ENCODE peak calls at places on chromosomes 16 and 17, in ten cellular contexts. One of them, this sample, is unnamed.

GRCh38 chr16:53159781-53160436 is 105.1 kb downstream of the CHD9 start:
- DNase-seq in transverse colon: no peak
- DNase-seq in GM20000: peak
- DNase-seq in stimulated activated CD4-positive, alpha-beta T cell treated with anti-CD3 and anti-CD28 coated beads, Interleukin-1b, Interleukin-23, amount 100 ng/mL, for 24 hours: no peak
- DNase-seq in astrocyte of the hippocampus: peak
- DNase-seq in astrocyte of the cerebellum: peak
- DNase-seq in AG09309: peak
- DNase-seq in GOT3: no peak
- DNase-seq in CD4-positive, CD25-positive, alpha-beta regulatory T cell: no peak
- DNase-seq in ascending aorta: no peak
- DNase-seq in this sample: peak

GRCh38 chr16:48505705-48506104 is 104.3 kb downstream of the N4BP1 start:
- DNase-seq in transverse colon: no peak
- DNase-seq in GM20000: no peak
- DNase-seq in stimulated activated CD4-positive, alpha-beta T cell treated with anti-CD3 and anti-CD28 coated beads, Interleukin-1b, Interleukin-23, amount 100 ng/mL, for 24 hours: no peak
- DNase-seq in astrocyte of the hippocampus: no peak
- DNase-seq in astrocyte of the cerebellum: no peak
- DNase-seq in AG09309: no peak
- DNase-seq in GOT3: no peak
- DNase-seq in CD4-positive, CD25-positive, alpha-beta regulatory T cell: no peak
- DNase-seq in ascending aorta: peak
- DNase-seq in this sample: no peak

GRCh38 chr16:86285421-86285820 is 224.9 kb upstream of the FOXF1 start:
- DNase-seq in transverse colon: no peak
- DNase-seq in GM20000: no peak
- DNase-seq in stimulated activated CD4-positive, alpha-beta T cell treated with anti-CD3 and anti-CD28 coated beads, Interleukin-1b, Interleukin-23, amount 100 ng/mL, for 24 hours: no peak
- DNase-seq in astrocyte of the hippocampus: no peak
- DNase-seq in astrocyte of the cerebellum: no peak
- DNase-seq in AG09309: no peak
- DNase-seq in GOT3: no peak
- DNase-seq in CD4-positive, CD25-positive, alpha-beta regulatory T cell: no peak
- DNase-seq in ascending aorta: no peak
- DNase-seq in this sample: no peak

GRCh38 chr16:85066346-85066885 is 38.8 kb downstream of the KIAA0513 start:
- DNase-seq in transverse colon: no peak
- DNase-seq in GM20000: no peak
- DNase-seq in stimulated activated CD4-positive, alpha-beta T cell treated with anti-CD3 and anti-CD28 coated beads, Interleukin-1b, Interleukin-23, amount 100 ng/mL, for 24 hours: no peak
- DNase-seq in astrocyte of the hippocampus: no peak
- DNase-seq in astrocyte of the cerebellum: no peak
- DNase-seq in AG09309: no peak
- DNase-seq in GOT3: no peak
- DNase-seq in CD4-positive, CD25-positive, alpha-beta regulatory T cell: no peak
- DNase-seq in ascending aorta: no peak
- DNase-seq in this sample: no peak

GRCh38 chr17:76459674-76460073 is 6.7 kb upstream of the UBE2O start:
- DNase-seq in transverse colon: no peak
- DNase-seq in GM20000: no peak
- DNase-seq in stimulated activated CD4-positive, alpha-beta T cell treated with anti-CD3 and anti-CD28 coated beads, Interleukin-1b, Interleukin-23, amount 100 ng/mL, for 24 hours: no peak
- DNase-seq in astrocyte of the hippocampus: no peak
- DNase-seq in astrocyte of the cerebellum: no peak
- DNase-seq in AG09309: no peak
- DNase-seq in GOT3: no peak
- DNase-seq in CD4-positive, CD25-positive, alpha-beta regulatory T cell: no peak
- DNase-seq in ascending aorta: no peak
- DNase-seq in this sample: no peak

GRCh38 chr16:51337662-51338061 is 186.6 kb upstream of the SALL1 start:
- DNase-seq in transverse colon: no peak
- DNase-seq in GM20000: no peak
- DNase-seq in stimulated activated CD4-positive, alpha-beta T cell treated with anti-CD3 and anti-CD28 coated beads, Interleukin-1b, Interleukin-23, amount 100 ng/mL, for 24 hours: no peak
- DNase-seq in astrocyte of the hippocampus: no peak
- DNase-seq in astrocyte of the cerebellum: no peak
- DNase-seq in AG09309: no peak
- DNase-seq in GOT3: no peak
- DNase-seq in CD4-positive, CD25-positive, alpha-beta regulatory T cell: no peak
- DNase-seq in ascending aorta: no peak
- DNase-seq in this sample: no peak

GRCh38 chr16:2973081-2973480 is 3.9 kb downstream of the PAQR4 start:
- DNase-seq in transverse colon: no peak
- DNase-seq in GM20000: no peak
- DNase-seq in stimulated activated CD4-positive, alpha-beta T cell treated with anti-CD3 and anti-CD28 coated beads, Interleukin-1b, Interleukin-23, amount 100 ng/mL, for 24 hours: no peak
- DNase-seq in astrocyte of the hippocampus: peak
- DNase-seq in astrocyte of the cerebellum: no peak
- DNase-seq in AG09309: no peak
- DNase-seq in GOT3: no peak
- DNase-seq in CD4-positive, CD25-positive, alpha-beta regulatory T cell: no peak
- DNase-seq in ascending aorta: no peak
- DNase-seq in this sample: no peak

GRCh38 chr16:51161440-51162195 is 10.5 kb upstream of the SALL1 start:
- DNase-seq in transverse colon: no peak
- DNase-seq in GM20000: no peak
- DNase-seq in stimulated activated CD4-positive, alpha-beta T cell treated with anti-CD3 and anti-CD28 coated beads, Interleukin-1b, Interleukin-23, amount 100 ng/mL, for 24 hours: no peak
- DNase-seq in astrocyte of the hippocampus: peak
- DNase-seq in astrocyte of the cerebellum: no peak
- DNase-seq in AG09309: no peak
- DNase-seq in GOT3: no peak
- DNase-seq in CD4-positive, CD25-positive, alpha-beta regulatory T cell: no peak
- DNase-seq in ascending aorta: no peak
- DNase-seq in this sample: no peak